ENCODE peak calls at places on chromosomes 6 and 20, in ten cellular contexts. K is transverse colon, E is BJ, F is PC-9, D is cardiac muscle cell, M is adrenal gland, B is astrocyte of the cerebellum, C is DND-41, T is foreskin fibroblast, L is fibroblast of lung. V is an unnamed sample.

GRCh38 chr6:14516947-14517346 is 399.4 kb downstream of the CD83 start:
- DNase-seq in K (no peak), E (no peak), F (no peak), D (no peak), M (no peak), B (no peak), C (no peak), T (no peak), L (no peak), V (no peak)

GRCh38 chr20:25158043-25158442 is 37.5 kb upstream of the ENTPD6 start:
- DNase-seq in K (no peak), E (no peak), F (no peak), D (no peak), M (no peak), B (no peak), C (no peak), T (no peak), L (no peak), V (no peak)

GRCh38 chr6:108630050-108630714 is 69.5 kb downstream of the FOXO3 start:
- DNase-seq in K (no peak), E (no peak), F (no peak), D (no peak), M (no peak), B (no peak), C (peak), T (no peak), L (peak), V (no peak)

GRCh38 chr20:38369387-38369786 is 23.1 kb downstream of the LBP start:
- DNase-seq in K (no peak), E (no peak), F (no peak), D (no peak), M (no peak), B (no peak), C (no peak), T (peak), L (no peak), V (no peak)

GRCh38 chr6:161618816-161619454 is 345.1 kb upstream of the AGPAT4 start:
- DNase-seq in K (no peak), E (no peak), F (no peak), D (peak), M (peak), B (peak), C (no peak), T (peak), L (peak), V (peak)

GRCh38 chr6:128438311-128438916 is 82.0 kb downstream of the PTPRK start:
- DNase-seq in K (no peak), E (no peak), F (no peak), D (no peak), M (no peak), B (no peak), C (no peak), T (peak), L (peak), V (no peak)

GRCh38 chr6:45123023-45123422 is 205.1 kb upstream of the RUNX2 start:
- DNase-seq in K (no peak), E (no peak), F (no peak), D (no peak), M (no peak), B (no peak), C (no peak), T (no peak), L (no peak), V (no peak)

GRCh38 chr6:18308070-18308735 is 43.9 kb upstream of the DEK start:
- DNase-seq in K (no peak), E (peak), F (peak), D (peak), M (no peak), B (peak), C (no peak), T (peak), L (peak), V (peak)

GRCh38 chr6:138590796-138591709 is 91.8 kb upstream of the NHSL1 start:
- DNase-seq in K (peak), E (no peak), F (peak), D (peak), M (peak), B (peak), C (peak), T (peak), L (peak), V (peak)

GRCh38 chr6:37396571-37397185 is 36.3 kb upstream of the CMTR1 start:
- DNase-seq in K (no peak), E (peak), F (no peak), D (no peak), M (no peak), B (peak), C (no peak), T (no peak), L (peak), V (peak)

GRCh38 chr20:34579936-34580587 is 21.5 kb downstream of the MAP1LC3A start:
- DNase-seq in K (peak), E (no peak), F (peak), D (no peak), M (no peak), B (no peak), C (no peak), T (peak), L (peak), V (peak)

GRCh38 chr6:109653264-109653663 is 37.7 kb downstream of the AK9 start:
- DNase-seq in K (no peak), E (no peak), F (no peak), D (no peak), M (no peak), B (no peak), C (no peak), T (no peak), L (peak), V (no peak)

GRCh38 chr6:64896939-64897338 is 810.1 kb downstream of the EYS start:
- DNase-seq in K (no peak), E (no peak), F (no peak), D (no peak), M (no peak), B (no peak), C (no peak), T (no peak), L (no peak), V (no peak)
- H3K4me3 ChIP-seq in K (no peak), E (no peak), F (no peak), D (no peak), M (no peak), B (no peak), C (no peak), T (no peak), L (no peak), V (no peak)

DNA sequence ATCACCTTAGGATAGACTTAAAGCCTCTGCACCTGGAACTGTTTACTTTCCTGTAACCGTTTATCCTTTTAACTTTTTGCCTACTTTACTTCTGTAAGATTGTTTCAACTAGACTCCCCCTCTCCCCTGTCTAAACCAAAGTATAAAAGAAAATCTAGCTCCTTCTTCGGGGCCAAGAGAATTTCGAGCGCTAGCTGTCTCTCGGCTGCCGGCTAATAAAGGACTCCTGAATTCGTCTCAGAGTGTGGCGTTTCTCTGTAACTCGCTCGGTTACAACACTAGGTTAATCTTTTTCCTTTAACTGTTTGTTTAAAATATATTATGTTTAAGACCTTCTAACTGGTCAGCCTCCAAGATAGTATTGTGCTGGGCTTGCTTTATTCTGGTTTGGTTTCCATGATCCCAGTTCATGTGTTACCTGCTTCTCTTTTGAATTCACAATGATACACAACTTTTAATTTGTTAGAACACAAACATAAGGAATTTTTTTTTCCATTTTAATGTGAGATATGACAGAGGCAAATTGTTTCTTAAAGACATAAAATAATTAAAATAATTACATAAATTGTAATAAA is 8.7 kb upstream of the NQO2 start:
- DNase-seq in K (no peak), E (no peak), F (no peak), D (no peak), M (no peak), B (no peak), C (no peak), T (no peak), L (no peak), V (no peak)
- H3K4me3 ChIP-seq in K (peak), E (peak), F (peak), D (peak), M (peak), B (peak), C (no peak), T (peak), L (peak), V (peak)

GRCh38 chr6:122752990-122753687 is 26.4 kb upstream of the FABP7 start:
- DNase-seq in K (no peak), E (no peak), F (no peak), D (no peak), M (no peak), B (no peak), C (no peak), T (no peak), L (no peak), V (no peak)
- H3K4me3 ChIP-seq in K (no peak), E (no peak), F (no peak), D (no peak), M (peak), B (peak), C (no peak), T (no peak), L (no peak), V (no peak)

GRCh38 chr20:45969712-45970634 is 2.0 kb downstream of the ZNF335 start:
- DNase-seq in K (peak), E (no peak), F (peak), D (peak), M (peak), B (peak), C (peak), T (peak), L (peak), V (peak)
- H3K4me3 ChIP-seq in K (peak), E (peak), F (peak), D (no peak), M (peak), B (peak), C (no peak), T (peak), L (peak), V (peak)